ENCODE peak calls at places on chromosomes 7 and 10, in five cellular contexts. U is neural crest cell, G is LHCN-M2, K is T-helper 9 cell, M is choroid plexus epithelial cell. E is an unnamed sample.

GRCh38 chr7:115060095-115060830 is 138.4 kb downstream of the MDFIC start:
- DNase-seq in M (no peak), K (no peak), G (no peak), U (no peak), E (no peak)

GRCh38 chr7:107622429-107622828 is 38.2 kb upstream of the SLC26A4 start:
- DNase-seq in K (no peak), G (peak; percentile 70), M (peak; percentile 91), U (no peak), E (peak; percentile 51)

GRCh38 chr10:78950656-78951587 is 117.8 kb upstream of the ZMIZ1 start:
- DNase-seq in G (peak; percentile 38), K (no peak), U (no peak), M (no peak), E (no peak)

GRCh38 chr10:95445223-95445836 is 115.8 kb downstream of the SORBS1 start:
- DNase-seq in M (peak; percentile 50), G (peak; percentile 78), K (no peak), U (no peak), E (no peak)

GRCh38 chr7:92813390-92814024 is 22.9 kb downstream of the CDK6 start:
- DNase-seq in K (no peak), M (peak; percentile 31), U (no peak), G (peak; percentile 66), E (no peak)

GRCh38 chr10:16756561-16757221 is 60.5 kb downstream of the RSU1 start:
- DNase-seq in U (no peak), G (peak; percentile 31), M (peak; percentile 81), K (no peak), E (no peak)

GRCh38 chr7:98189559-98189958 is 21.7 kb upstream of the BHLHA15 start:
- DNase-seq in G (no peak), K (no peak), U (no peak), M (no peak), E (peak; percentile 18)

GRCh38 chr7:2969398-2970306 is 74.0 kb downstream of the CARD11 start:
- DNase-seq in K (no peak), G (no peak), U (no peak), M (no peak), E (no peak)

GRCh38 chr7:130758429-130759056 is 24.5 kb upstream of the KLF14 start:
- DNase-seq in K (no peak), M (peak; percentile 81), G (peak; percentile 60), U (no peak), E (peak; percentile 76)

GRCh38 chr10:86340176-86340990 is 26.2 kb downstream of the GRID1 start:
- DNase-seq in M (no peak), U (no peak), G (no peak), K (no peak), E (no peak)

GRCh38 chr7:82257118-82257695 is 186.4 kb downstream of the CACNA2D1 start:
- DNase-seq in M (no peak), G (no peak), K (no peak), U (no peak), E (no peak)

GRCh38 chr10:84329094-84329611 is 764 bp downstream of the CCSER2 start:
- DNase-seq in M (peak; percentile 67), U (peak; percentile 26), G (peak; percentile 39), K (peak; percentile 55), E (peak; percentile 29)

GRCh38 chr7:7118822-7119221 is 63.5 kb upstream of the C1GALT1 start:
- DNase-seq in U (no peak), G (no peak), M (no peak), K (no peak), E (no peak)

GRCh38 chr7:124701955-124702354 is 63.6 kb downstream of the GPR37 start:
- DNase-seq in U (no peak), K (no peak), G (peak; percentile 36), M (peak; percentile 24), E (no peak)

GRCh38 chr10:88986549-88987242 is 3.9 kb upstream of the FAS start:
- DNase-seq in G (peak; percentile 36), M (peak; percentile 68), K (no peak), U (no peak), E (peak; percentile 75)

GRCh38 chr7:37908221-37908788 is 8.3 kb downstream of the SFRP4 start:
- DNase-seq in U (no peak), M (peak; percentile 77), G (peak; percentile 90), K (no peak), E (no peak)

GRCh38 chr7:32958046-32959025 is 1.1 kb downstream of the FKBP9 start:
- DNase-seq in M (peak; percentile 60), K (no peak), U (no peak), G (peak; percentile 85), E (no peak)

GRCh38 chr7:32893225-32893560 is 1.6 kb upstream of the KBTBD2 start:
- DNase-seq in M (no peak), G (no peak), K (no peak), U (no peak), E (no peak)

GRCh38 chr7:157805716-157806115 is 468.9 kb downstream of the DNAJB6 start:
- DNase-seq in U (no peak), G (no peak), K (no peak), M (no peak), E (no peak)

GRCh38 chr10:3895045-3895609 is 110.1 kb upstream of the KLF6 start:
- DNase-seq in M (peak; percentile 63), G (peak; percentile 25), K (no peak), U (no peak), E (no peak)

GRCh38 chr10:8913720-8914119 is 859.2 kb downstream of the GATA3 start:
- DNase-seq in M (peak; percentile 13), K (no peak), U (no peak), G (peak; percentile 0), E (no peak)

GRCh38 chr10:86830043-86830591 is 73.7 kb downstream of the BMPR1A start:
- DNase-seq in U (no peak), K (no peak), M (no peak), G (no peak), E (no peak)

GRCh38 chr7:46363688-46364087 is 442.6 kb upstream of the IGFBP3 start:
- DNase-seq in U (no peak), G (no peak), K (no peak), M (no peak), E (no peak)

GRCh38 chr7:151083071-151083823 is at the start of gene TMUB1:
- DNase-seq in M (peak; percentile 55), U (peak; percentile 69), G (peak; percentile 51), K (peak; percentile 87), E (peak; percentile 76)

GRCh38 chr7:95602421-95602820 is 6.1 kb upstream of the PDK4 start:
- DNase-seq in G (no peak), M (no peak), K (no peak), U (no peak), E (no peak)

GRCh38 chr10:51000164-51000563 is 74.1 kb upstream of the PRKG1 start:
- DNase-seq in M (peak; percentile 91), U (no peak), K (no peak), G (peak; percentile 73), E (no peak)

GRCh38 chr7:150594817-150595216 is 27.6 kb downstream of the GIMAP4 start:
- DNase-seq in K (no peak), U (no peak), G (no peak), M (no peak), E (no peak)

GRCh38 chr7:4681922-4682620 is at the start of gene FOXK1:
- DNase-seq in G (peak; percentile 68), U (peak; percentile 72), M (peak; percentile 74), K (peak; percentile 74), E (peak; percentile 29)

GRCh38 chr10:73931767-73932624 is 21.1 kb downstream of the PLAU start:
- DNase-seq in K (peak; percentile 28), M (no peak), U (no peak), G (no peak), E (no peak)

GRCh38 chr7:302054-302992 is 12.4 kb downstream of the FOXL3 start:
- DNase-seq in U (no peak), K (no peak), M (no peak), G (no peak), E (no peak)

GRCh38 chr7:20229652-20230500 is 12.7 kb upstream of the MACC1 start:
- DNase-seq in K (no peak), M (peak; percentile 95), U (no peak), G (peak; percentile 98), E (no peak)

GRCh38 chr10:123574299-123574698 is 91.9 kb upstream of the GPR26 start:
- DNase-seq in M (no peak), U (no peak), K (no peak), G (no peak), E (no peak)

GRCh38 chr10:27531336-27531847 is 27.3 kb downstream of the RAB18 start:
- DNase-seq in K (no peak), G (no peak), U (no peak), M (no peak), E (no peak)

GRCh38 chr10:49571419-49571818 is 32.5 kb upstream of the ERCC6 start:
- DNase-seq in G (no peak), U (no peak), K (no peak), M (peak; percentile 55), E (no peak)